ENCODE peak calls at places on chromosomes 1 and 21, in ten cellular contexts. One of them, this sample, is unnamed.

GRCh38 chr1:43978551-43979260 is at the start of gene B4GALT2:
- DNase-seq in T-cell: no peak
- DNase-seq in CD4-positive, alpha-beta T cell: peak
- DNase-seq in substantia nigra: peak
- DNase-seq in NCI-H2081 treated with DMSO at 0.1 percent for 48 hours: no peak
- DNase-seq in EH: peak
- DNase-seq in fibroblast of lung: peak
- DNase-seq in stimulated activated CD8-positive, alpha-beta memory T cell treated with anti-CD3 and anti-CD28 coated beads, Interleukin-15, amount 100 ng/mL, for 24 hours: no peak
- DNase-seq in NCI-H510A treated with DMSO at 0.1 percent for 48 hours: peak
- DNase-seq in left cardiac atrium: peak
- DNase-seq in this sample: peak

GRCh38 chr1:189787201-189787600 is 690.5 kb downstream of the BRINP3 start:
- DNase-seq in T-cell: no peak
- DNase-seq in CD4-positive, alpha-beta T cell: no peak
- DNase-seq in substantia nigra: no peak
- DNase-seq in NCI-H2081 treated with DMSO at 0.1 percent for 48 hours: no peak
- DNase-seq in EH: no peak
- DNase-seq in fibroblast of lung: peak
- DNase-seq in stimulated activated CD8-positive, alpha-beta memory T cell treated with anti-CD3 and anti-CD28 coated beads, Interleukin-15, amount 100 ng/mL, for 24 hours: no peak
- DNase-seq in NCI-H510A treated with DMSO at 0.1 percent for 48 hours: no peak
- DNase-seq in left cardiac atrium: no peak
- DNase-seq in this sample: peak

GRCh38 chr1:245217853-245218608 is 63.2 kb downstream of the KIF26B start:
- DNase-seq in T-cell: no peak
- DNase-seq in CD4-positive, alpha-beta T cell: no peak
- DNase-seq in substantia nigra: no peak
- DNase-seq in NCI-H2081 treated with DMSO at 0.1 percent for 48 hours: no peak
- DNase-seq in EH: no peak
- DNase-seq in fibroblast of lung: peak
- DNase-seq in stimulated activated CD8-positive, alpha-beta memory T cell treated with anti-CD3 and anti-CD28 coated beads, Interleukin-15, amount 100 ng/mL, for 24 hours: no peak
- DNase-seq in NCI-H510A treated with DMSO at 0.1 percent for 48 hours: no peak
- DNase-seq in left cardiac atrium: no peak
- DNase-seq in this sample: no peak

GRCh38 chr1:116666747-116667576 is 571 bp downstream of the IGSF3 start:
- DNase-seq in T-cell: no peak
- DNase-seq in CD4-positive, alpha-beta T cell: no peak
- DNase-seq in substantia nigra: no peak
- DNase-seq in NCI-H2081 treated with DMSO at 0.1 percent for 48 hours: no peak
- DNase-seq in EH: no peak
- DNase-seq in fibroblast of lung: no peak
- DNase-seq in stimulated activated CD8-positive, alpha-beta memory T cell treated with anti-CD3 and anti-CD28 coated beads, Interleukin-15, amount 100 ng/mL, for 24 hours: no peak
- DNase-seq in NCI-H510A treated with DMSO at 0.1 percent for 48 hours: no peak
- DNase-seq in left cardiac atrium: no peak
- DNase-seq in this sample: no peak

GRCh38 chr1:3530931-3531818 is 76.7 kb downstream of the ARHGEF16 start:
- DNase-seq in T-cell: peak
- DNase-seq in CD4-positive, alpha-beta T cell: peak
- DNase-seq in substantia nigra: no peak
- DNase-seq in NCI-H2081 treated with DMSO at 0.1 percent for 48 hours: no peak
- DNase-seq in EH: peak
- DNase-seq in fibroblast of lung: peak
- DNase-seq in stimulated activated CD8-positive, alpha-beta memory T cell treated with anti-CD3 and anti-CD28 coated beads, Interleukin-15, amount 100 ng/mL, for 24 hours: peak
- DNase-seq in NCI-H510A treated with DMSO at 0.1 percent for 48 hours: peak
- DNase-seq in left cardiac atrium: peak
- DNase-seq in this sample: peak

GRCh38 chr1:91622586-91622985 is 121.9 kb downstream of the CDC7 start:
- DNase-seq in T-cell: no peak
- DNase-seq in CD4-positive, alpha-beta T cell: no peak
- DNase-seq in substantia nigra: peak
- DNase-seq in NCI-H2081 treated with DMSO at 0.1 percent for 48 hours: no peak
- DNase-seq in EH: no peak
- DNase-seq in fibroblast of lung: peak
- DNase-seq in stimulated activated CD8-positive, alpha-beta memory T cell treated with anti-CD3 and anti-CD28 coated beads, Interleukin-15, amount 100 ng/mL, for 24 hours: no peak
- DNase-seq in NCI-H510A treated with DMSO at 0.1 percent for 48 hours: no peak
- DNase-seq in left cardiac atrium: peak
- DNase-seq in this sample: no peak

GRCh38 chr1:86854352-86854751 is 59.6 kb downstream of the SELENOF start:
- DNase-seq in T-cell: no peak
- DNase-seq in CD4-positive, alpha-beta T cell: no peak
- DNase-seq in substantia nigra: no peak
- DNase-seq in NCI-H2081 treated with DMSO at 0.1 percent for 48 hours: no peak
- DNase-seq in EH: no peak
- DNase-seq in fibroblast of lung: no peak
- DNase-seq in stimulated activated CD8-positive, alpha-beta memory T cell treated with anti-CD3 and anti-CD28 coated beads, Interleukin-15, amount 100 ng/mL, for 24 hours: no peak
- DNase-seq in NCI-H510A treated with DMSO at 0.1 percent for 48 hours: no peak
- DNase-seq in left cardiac atrium: no peak
- DNase-seq in this sample: no peak

GRCh38 chr1:13730751-13731482 is 30.9 kb downstream of the PRDM2 start:
- DNase-seq in T-cell: peak
- DNase-seq in CD4-positive, alpha-beta T cell: peak
- DNase-seq in substantia nigra: no peak
- DNase-seq in NCI-H2081 treated with DMSO at 0.1 percent for 48 hours: no peak
- DNase-seq in EH: no peak
- DNase-seq in fibroblast of lung: peak
- DNase-seq in stimulated activated CD8-positive, alpha-beta memory T cell treated with anti-CD3 and anti-CD28 coated beads, Interleukin-15, amount 100 ng/mL, for 24 hours: peak
- DNase-seq in NCI-H510A treated with DMSO at 0.1 percent for 48 hours: peak
- DNase-seq in left cardiac atrium: peak
- DNase-seq in this sample: peak

GRCh38 chr1:84995484-84996334 is 1.2 kb downstream of the MCOLN2 start:
- DNase-seq in T-cell: no peak
- DNase-seq in CD4-positive, alpha-beta T cell: no peak
- DNase-seq in substantia nigra: no peak
- DNase-seq in NCI-H2081 treated with DMSO at 0.1 percent for 48 hours: no peak
- DNase-seq in EH: no peak
- DNase-seq in fibroblast of lung: no peak
- DNase-seq in stimulated activated CD8-positive, alpha-beta memory T cell treated with anti-CD3 and anti-CD28 coated beads, Interleukin-15, amount 100 ng/mL, for 24 hours: no peak
- DNase-seq in NCI-H510A treated with DMSO at 0.1 percent for 48 hours: no peak
- DNase-seq in left cardiac atrium: no peak
- DNase-seq in this sample: no peak

GRCh38 chr1:67889940-67890567 is 56.8 kb upstream of the GNG12 start:
- DNase-seq in T-cell: no peak
- DNase-seq in CD4-positive, alpha-beta T cell: no peak
- DNase-seq in substantia nigra: no peak
- DNase-seq in NCI-H2081 treated with DMSO at 0.1 percent for 48 hours: no peak
- DNase-seq in EH: peak
- DNase-seq in fibroblast of lung: peak
- DNase-seq in stimulated activated CD8-positive, alpha-beta memory T cell treated with anti-CD3 and anti-CD28 coated beads, Interleukin-15, amount 100 ng/mL, for 24 hours: no peak
- DNase-seq in NCI-H510A treated with DMSO at 0.1 percent for 48 hours: no peak
- DNase-seq in left cardiac atrium: peak
- DNase-seq in this sample: peak

GRCh38 chr1:153734380-153735089 is 6.7 kb downstream of the INTS3 start:
- DNase-seq in T-cell: no peak
- DNase-seq in CD4-positive, alpha-beta T cell: no peak
- DNase-seq in substantia nigra: no peak
- DNase-seq in NCI-H2081 treated with DMSO at 0.1 percent for 48 hours: no peak
- DNase-seq in EH: no peak
- DNase-seq in fibroblast of lung: no peak
- DNase-seq in stimulated activated CD8-positive, alpha-beta memory T cell treated with anti-CD3 and anti-CD28 coated beads, Interleukin-15, amount 100 ng/mL, for 24 hours: no peak
- DNase-seq in NCI-H510A treated with DMSO at 0.1 percent for 48 hours: no peak
- DNase-seq in left cardiac atrium: no peak
- DNase-seq in this sample: no peak

GRCh38 chr1:198686069-198686728 is 47.4 kb downstream of the PTPRC start:
- DNase-seq in T-cell: no peak
- DNase-seq in CD4-positive, alpha-beta T cell: no peak
- DNase-seq in substantia nigra: no peak
- DNase-seq in NCI-H2081 treated with DMSO at 0.1 percent for 48 hours: peak
- DNase-seq in EH: peak
- DNase-seq in fibroblast of lung: peak
- DNase-seq in stimulated activated CD8-positive, alpha-beta memory T cell treated with anti-CD3 and anti-CD28 coated beads, Interleukin-15, amount 100 ng/mL, for 24 hours: no peak
- DNase-seq in NCI-H510A treated with DMSO at 0.1 percent for 48 hours: peak
- DNase-seq in left cardiac atrium: no peak
- DNase-seq in this sample: peak

GRCh38 chr1:94306521-94306920 is 69.1 kb upstream of the ARHGAP29 start:
- DNase-seq in T-cell: no peak
- DNase-seq in CD4-positive, alpha-beta T cell: no peak
- DNase-seq in substantia nigra: no peak
- DNase-seq in NCI-H2081 treated with DMSO at 0.1 percent for 48 hours: no peak
- DNase-seq in EH: no peak
- DNase-seq in fibroblast of lung: no peak
- DNase-seq in stimulated activated CD8-positive, alpha-beta memory T cell treated with anti-CD3 and anti-CD28 coated beads, Interleukin-15, amount 100 ng/mL, for 24 hours: no peak
- DNase-seq in NCI-H510A treated with DMSO at 0.1 percent for 48 hours: no peak
- DNase-seq in left cardiac atrium: no peak
- DNase-seq in this sample: no peak

GRCh38 chr1:176692988-176693696 is 230.2 kb downstream of the PAPPA2 start:
- DNase-seq in T-cell: no peak
- DNase-seq in CD4-positive, alpha-beta T cell: no peak
- DNase-seq in substantia nigra: no peak
- DNase-seq in NCI-H2081 treated with DMSO at 0.1 percent for 48 hours: no peak
- DNase-seq in EH: no peak
- DNase-seq in fibroblast of lung: no peak
- DNase-seq in stimulated activated CD8-positive, alpha-beta memory T cell treated with anti-CD3 and anti-CD28 coated beads, Interleukin-15, amount 100 ng/mL, for 24 hours: no peak
- DNase-seq in NCI-H510A treated with DMSO at 0.1 percent for 48 hours: peak
- DNase-seq in left cardiac atrium: no peak
- DNase-seq in this sample: no peak

GRCh38 chr1:65431111-65431705 is 10.7 kb downstream of the LEPR start:
- DNase-seq in T-cell: no peak
- DNase-seq in CD4-positive, alpha-beta T cell: no peak
- DNase-seq in substantia nigra: no peak
- DNase-seq in NCI-H2081 treated with DMSO at 0.1 percent for 48 hours: peak
- DNase-seq in EH: peak
- DNase-seq in fibroblast of lung: peak
- DNase-seq in stimulated activated CD8-positive, alpha-beta memory T cell treated with anti-CD3 and anti-CD28 coated beads, Interleukin-15, amount 100 ng/mL, for 24 hours: no peak
- DNase-seq in NCI-H510A treated with DMSO at 0.1 percent for 48 hours: peak
- DNase-seq in left cardiac atrium: no peak
- DNase-seq in this sample: peak

GRCh38 chr1:183685112-183685713 is 32.1 kb upstream of the APOBEC4 start:
- DNase-seq in T-cell: peak
- DNase-seq in CD4-positive, alpha-beta T cell: no peak
- DNase-seq in substantia nigra: no peak
- DNase-seq in NCI-H2081 treated with DMSO at 0.1 percent for 48 hours: peak
- DNase-seq in EH: peak
- DNase-seq in fibroblast of lung: peak
- DNase-seq in stimulated activated CD8-positive, alpha-beta memory T cell treated with anti-CD3 and anti-CD28 coated beads, Interleukin-15, amount 100 ng/mL, for 24 hours: no peak
- DNase-seq in NCI-H510A treated with DMSO at 0.1 percent for 48 hours: peak
- DNase-seq in left cardiac atrium: no peak
- DNase-seq in this sample: peak

GRCh38 chr1:219917851-219918466 is 10.4 kb downstream of the SLC30A10 start:
- DNase-seq in T-cell: no peak
- DNase-seq in CD4-positive, alpha-beta T cell: no peak
- DNase-seq in substantia nigra: no peak
- DNase-seq in NCI-H2081 treated with DMSO at 0.1 percent for 48 hours: no peak
- DNase-seq in EH: peak
- DNase-seq in fibroblast of lung: peak
- DNase-seq in stimulated activated CD8-positive, alpha-beta memory T cell treated with anti-CD3 and anti-CD28 coated beads, Interleukin-15, amount 100 ng/mL, for 24 hours: no peak
- DNase-seq in NCI-H510A treated with DMSO at 0.1 percent for 48 hours: no peak
- DNase-seq in left cardiac atrium: no peak
- DNase-seq in this sample: peak

GRCh38 chr1:231684333-231685244 is 58.0 kb downstream of the DISC1 start:
- DNase-seq in T-cell: no peak
- DNase-seq in CD4-positive, alpha-beta T cell: no peak
- DNase-seq in substantia nigra: no peak
- DNase-seq in NCI-H2081 treated with DMSO at 0.1 percent for 48 hours: peak
- DNase-seq in EH: peak
- DNase-seq in fibroblast of lung: peak
- DNase-seq in stimulated activated CD8-positive, alpha-beta memory T cell treated with anti-CD3 and anti-CD28 coated beads, Interleukin-15, amount 100 ng/mL, for 24 hours: no peak
- DNase-seq in NCI-H510A treated with DMSO at 0.1 percent for 48 hours: peak
- DNase-seq in left cardiac atrium: no peak
- DNase-seq in this sample: no peak

GRCh38 chr1:157994704-157995540 is 1.5 kb downstream of the KIRREL1 start:
- DNase-seq in T-cell: no peak
- DNase-seq in CD4-positive, alpha-beta T cell: no peak
- DNase-seq in substantia nigra: no peak
- DNase-seq in NCI-H2081 treated with DMSO at 0.1 percent for 48 hours: no peak
- DNase-seq in EH: peak
- DNase-seq in fibroblast of lung: peak
- DNase-seq in stimulated activated CD8-positive, alpha-beta memory T cell treated with anti-CD3 and anti-CD28 coated beads, Interleukin-15, amount 100 ng/mL, for 24 hours: no peak
- DNase-seq in NCI-H510A treated with DMSO at 0.1 percent for 48 hours: no peak
- DNase-seq in left cardiac atrium: peak
- DNase-seq in this sample: peak

GRCh38 chr1:26618561-26618960 is 77.3 kb upstream of the ARID1A start:
- DNase-seq in T-cell: no peak
- DNase-seq in CD4-positive, alpha-beta T cell: no peak
- DNase-seq in substantia nigra: no peak
- DNase-seq in NCI-H2081 treated with DMSO at 0.1 percent for 48 hours: no peak
- DNase-seq in EH: no peak
- DNase-seq in fibroblast of lung: no peak
- DNase-seq in stimulated activated CD8-positive, alpha-beta memory T cell treated with anti-CD3 and anti-CD28 coated beads, Interleukin-15, amount 100 ng/mL, for 24 hours: no peak
- DNase-seq in NCI-H510A treated with DMSO at 0.1 percent for 48 hours: no peak
- DNase-seq in left cardiac atrium: no peak
- DNase-seq in this sample: no peak

GRCh38 chr1:182495002-182495401 is 45.1 kb downstream of the RGSL1 start:
- DNase-seq in T-cell: no peak
- DNase-seq in CD4-positive, alpha-beta T cell: no peak
- DNase-seq in substantia nigra: no peak
- DNase-seq in NCI-H2081 treated with DMSO at 0.1 percent for 48 hours: no peak
- DNase-seq in EH: no peak
- DNase-seq in fibroblast of lung: no peak
- DNase-seq in stimulated activated CD8-positive, alpha-beta memory T cell treated with anti-CD3 and anti-CD28 coated beads, Interleukin-15, amount 100 ng/mL, for 24 hours: no peak
- DNase-seq in NCI-H510A treated with DMSO at 0.1 percent for 48 hours: no peak
- DNase-seq in left cardiac atrium: peak
- DNase-seq in this sample: no peak

GRCh38 chr1:14866841-14867626 is 268.5 kb downstream of the KAZN start:
- DNase-seq in T-cell: no peak
- DNase-seq in CD4-positive, alpha-beta T cell: no peak
- DNase-seq in substantia nigra: no peak
- DNase-seq in NCI-H2081 treated with DMSO at 0.1 percent for 48 hours: no peak
- DNase-seq in EH: no peak
- DNase-seq in fibroblast of lung: no peak
- DNase-seq in stimulated activated CD8-positive, alpha-beta memory T cell treated with anti-CD3 and anti-CD28 coated beads, Interleukin-15, amount 100 ng/mL, for 24 hours: no peak
- DNase-seq in NCI-H510A treated with DMSO at 0.1 percent for 48 hours: no peak
- DNase-seq in left cardiac atrium: no peak
- DNase-seq in this sample: no peak

GRCh38 chr1:203126866-203127671 is 457 bp upstream of the ADORA1 start:
- DNase-seq in T-cell: no peak
- DNase-seq in CD4-positive, alpha-beta T cell: peak
- DNase-seq in substantia nigra: no peak
- DNase-seq in NCI-H2081 treated with DMSO at 0.1 percent for 48 hours: no peak
- DNase-seq in EH: peak
- DNase-seq in fibroblast of lung: peak
- DNase-seq in stimulated activated CD8-positive, alpha-beta memory T cell treated with anti-CD3 and anti-CD28 coated beads, Interleukin-15, amount 100 ng/mL, for 24 hours: no peak
- DNase-seq in NCI-H510A treated with DMSO at 0.1 percent for 48 hours: no peak
- DNase-seq in left cardiac atrium: no peak
- DNase-seq in this sample: peak

GRCh38 chr21:43658769-43659135 is 536 bp downstream of the HSF2BP start:
- DNase-seq in T-cell: no peak
- DNase-seq in CD4-positive, alpha-beta T cell: no peak
- DNase-seq in substantia nigra: no peak
- DNase-seq in NCI-H2081 treated with DMSO at 0.1 percent for 48 hours: no peak
- DNase-seq in EH: no peak
- DNase-seq in fibroblast of lung: no peak
- DNase-seq in stimulated activated CD8-positive, alpha-beta memory T cell treated with anti-CD3 and anti-CD28 coated beads, Interleukin-15, amount 100 ng/mL, for 24 hours: no peak
- DNase-seq in NCI-H510A treated with DMSO at 0.1 percent for 48 hours: no peak
- DNase-seq in left cardiac atrium: no peak
- DNase-seq in this sample: no peak

GRCh38 chr1:59285691-59286090 is 11.2 kb upstream of the FGGY start:
- DNase-seq in T-cell: no peak
- DNase-seq in CD4-positive, alpha-beta T cell: no peak
- DNase-seq in substantia nigra: no peak
- DNase-seq in NCI-H2081 treated with DMSO at 0.1 percent for 48 hours: no peak
- DNase-seq in EH: peak
- DNase-seq in fibroblast of lung: peak
- DNase-seq in stimulated activated CD8-positive, alpha-beta memory T cell treated with anti-CD3 and anti-CD28 coated beads, Interleukin-15, amount 100 ng/mL, for 24 hours: no peak
- DNase-seq in NCI-H510A treated with DMSO at 0.1 percent for 48 hours: no peak
- DNase-seq in left cardiac atrium: no peak
- DNase-seq in this sample: no peak

GRCh38 chr1:2174348-2175054 is 20.1 kb downstream of the FAAP20 start:
- DNase-seq in T-cell: peak
- DNase-seq in CD4-positive, alpha-beta T cell: no peak
- DNase-seq in substantia nigra: no peak
- DNase-seq in NCI-H2081 treated with DMSO at 0.1 percent for 48 hours: no peak
- DNase-seq in EH: peak
- DNase-seq in fibroblast of lung: peak
- DNase-seq in stimulated activated CD8-positive, alpha-beta memory T cell treated with anti-CD3 and anti-CD28 coated beads, Interleukin-15, amount 100 ng/mL, for 24 hours: no peak
- DNase-seq in NCI-H510A treated with DMSO at 0.1 percent for 48 hours: peak
- DNase-seq in left cardiac atrium: peak
- DNase-seq in this sample: peak

GRCh38 chr1:206679738-206680211 is 4.9 kb upstream of the MAPKAPK2 start:
- DNase-seq in T-cell: no peak
- DNase-seq in CD4-positive, alpha-beta T cell: no peak
- DNase-seq in substantia nigra: no peak
- DNase-seq in NCI-H2081 treated with DMSO at 0.1 percent for 48 hours: no peak
- DNase-seq in EH: no peak
- DNase-seq in fibroblast of lung: no peak
- DNase-seq in stimulated activated CD8-positive, alpha-beta memory T cell treated with anti-CD3 and anti-CD28 coated beads, Interleukin-15, amount 100 ng/mL, for 24 hours: no peak
- DNase-seq in NCI-H510A treated with DMSO at 0.1 percent for 48 hours: no peak
- DNase-seq in left cardiac atrium: no peak
- DNase-seq in this sample: no peak

GRCh38 chr1:1208713-1209433 is 2.5 kb upstream of the TNFRSF18 start:
- DNase-seq in T-cell: peak
- DNase-seq in CD4-positive, alpha-beta T cell: peak
- DNase-seq in substantia nigra: no peak
- DNase-seq in NCI-H2081 treated with DMSO at 0.1 percent for 48 hours: no peak
- DNase-seq in EH: no peak
- DNase-seq in fibroblast of lung: peak
- DNase-seq in stimulated activated CD8-positive, alpha-beta memory T cell treated with anti-CD3 and anti-CD28 coated beads, Interleukin-15, amount 100 ng/mL, for 24 hours: no peak
- DNase-seq in NCI-H510A treated with DMSO at 0.1 percent for 48 hours: no peak
- DNase-seq in left cardiac atrium: peak
- DNase-seq in this sample: peak

This sample was measured in iris pigment epithelial cell.